ENCODE peak calls at places on chromosomes 5 and 9, in ten cellular contexts. A is uterus, X is coronary artery, F is IMR-90, P is cardiac muscle cell, R is PC-3, B is fibroblast of the aortic adventitia, M is NB4, L is GM23248, D is GM23338. E is an unnamed sample.

GRCh38 chr9:132267660-132268059 is 87.1 kb downstream of the SETX start:
- DNase-seq in F (no peak), B (no peak), P (no peak), L (no peak), D (no peak), X (no peak), M (no peak), R (no peak), A (no peak), E (no peak)

GRCh38 chr5:138981131-138981530 is 106.0 kb upstream of the LRRTM2 start:
- DNase-seq in F (peak), P (peak), X (peak), L (peak), D (no peak), A (no peak), B (peak), R (peak), M (no peak), E (no peak)

GRCh38 chr9:19137282-19137681 is 10.0 kb upstream of the PLIN2 start:
- DNase-seq in L (peak), D (no peak), P (peak), X (no peak), M (no peak), B (peak), F (peak), A (no peak), R (peak), E (peak)

GRCh38 chr9:71627537-71627936 is 140.8 kb downstream of the CEMIP2 start:
- DNase-seq in D (no peak), L (no peak), X (no peak), A (no peak), R (no peak), B (no peak), F (no peak), P (no peak), M (no peak), E (no peak)

GRCh38 chr5:178368716-178369300 is 136.2 kb upstream of the PHYKPL start:
- DNase-seq in M (no peak), D (no peak), F (no peak), R (no peak), P (no peak), A (no peak), B (no peak), X (no peak), L (no peak), E (no peak)

GRCh38 chr5:132463808-132464154 is 26.8 kb downstream of the IRF1 start:
- DNase-seq in D (no peak), L (no peak), P (no peak), F (no peak), X (no peak), A (no peak), R (no peak), B (no peak), M (no peak), E (no peak)

GRCh38 chr9:129498451-129499376 is 122.2 kb downstream of the C9orf50 start:
- DNase-seq in A (no peak), X (peak), B (no peak), F (no peak), R (no peak), M (no peak), D (no peak), L (no peak), P (no peak), E (no peak)

GRCh38 chr5:71586052-71586940 is 844 bp upstream of the MCCC2 start:
- DNase-seq in R (no peak), B (peak), A (no peak), P (peak), D (peak), F (peak), X (no peak), M (peak), L (no peak), E (no peak)

GRCh38 chr5:90356612-90357011 is 52.9 kb downstream of the CETN3 start:
- DNase-seq in M (no peak), R (no peak), L (peak), X (no peak), A (no peak), F (no peak), B (peak), P (peak), D (no peak), E (no peak)

GRCh38 chr9:91131433-91131839 is 230.3 kb downstream of the AUH start:
- DNase-seq in R (peak), B (peak), X (no peak), L (peak), F (peak), A (peak), M (peak), P (peak), D (no peak), E (peak)

GRCh38 chr5:181158869-181159268 is 11.5 kb downstream of the OR2V2 start:
- DNase-seq in P (no peak), F (no peak), D (no peak), X (no peak), L (no peak), B (no peak), M (no peak), R (no peak), A (no peak), E (no peak)

GRCh38 chr5:138874241-138874640 is 894 bp downstream of the LRRTM2 start:
- DNase-seq in P (no peak), A (no peak), B (peak), M (no peak), F (peak), R (no peak), D (no peak), L (peak), X (no peak), E (no peak)

GRCh38 chr9:79000218-79001002 is 571.4 kb upstream of the TLE4 start:
- DNase-seq in A (no peak), X (no peak), R (no peak), P (no peak), D (no peak), F (no peak), L (no peak), M (no peak), B (no peak), E (no peak)

GRCh38 chr9:113376634-113377531 is at the start of gene HDHD3:
- DNase-seq in X (peak), D (peak), F (peak), R (peak), B (peak), P (peak), L (peak), M (peak), A (peak), E (peak)

GRCh38 chr5:142627371-142628217 is 58.3 kb downstream of the FGF1 start:
- DNase-seq in M (no peak), P (no peak), B (peak), L (peak), R (no peak), F (peak), X (no peak), A (peak), D (no peak), E (peak)

GRCh38 chr5:16983022-16983639 is 47.0 kb upstream of the MYO10 start:
- DNase-seq in F (no peak), X (no peak), A (no peak), L (no peak), D (no peak), P (peak), M (no peak), B (peak), R (no peak), E (no peak)

DNA sequence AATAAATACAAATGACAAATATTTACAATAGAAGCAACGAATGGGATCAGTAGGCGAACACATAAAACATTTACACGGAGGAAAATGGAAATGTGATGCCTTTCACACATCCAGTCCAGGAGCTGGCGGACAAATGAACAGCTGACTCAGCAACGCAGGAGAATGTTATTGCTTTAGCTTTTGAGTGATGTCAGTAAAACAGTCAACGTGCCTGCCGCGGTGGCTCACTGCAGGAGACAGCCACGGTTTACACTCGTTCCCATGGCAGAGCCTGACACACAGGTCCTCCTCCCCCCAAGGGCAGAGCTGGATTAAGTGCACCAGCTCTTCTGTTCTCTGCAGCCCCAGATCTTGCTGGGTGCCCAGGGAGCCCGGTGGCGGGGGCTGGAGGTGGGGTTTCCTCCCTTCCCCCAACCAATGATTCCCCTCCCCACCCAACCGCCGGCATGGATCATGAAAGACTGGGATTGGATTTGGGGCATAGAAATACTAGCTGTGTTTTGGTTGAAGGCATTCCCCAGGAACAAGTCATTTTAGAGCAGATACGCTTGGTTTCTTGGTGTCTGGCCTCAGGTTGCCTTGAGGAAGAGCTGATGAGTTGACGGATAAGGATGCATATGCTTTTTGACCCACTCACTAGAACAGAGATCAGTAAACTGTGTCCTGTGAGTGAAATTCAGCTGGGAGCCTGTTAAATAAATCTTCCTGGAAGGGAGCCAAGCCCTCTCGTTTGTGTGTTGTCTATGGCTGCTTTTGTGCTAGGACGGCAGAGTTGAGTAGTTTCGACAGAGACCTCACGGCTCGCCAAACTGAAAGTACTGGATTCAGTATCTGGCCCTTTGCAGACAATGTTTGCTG is 12.5 kb downstream of the STC2 start:
- DNase-seq in A (peak), D (peak), P (peak), R (peak), F (peak), M (no peak), X (no peak), L (peak), B (peak), E (peak)
- H3K4me3 ChIP-seq in A (no peak), D (no peak), P (no peak), R (no peak), F (no peak), M (no peak), X (peak), L (peak), B (no peak), E (no peak)

DNA sequence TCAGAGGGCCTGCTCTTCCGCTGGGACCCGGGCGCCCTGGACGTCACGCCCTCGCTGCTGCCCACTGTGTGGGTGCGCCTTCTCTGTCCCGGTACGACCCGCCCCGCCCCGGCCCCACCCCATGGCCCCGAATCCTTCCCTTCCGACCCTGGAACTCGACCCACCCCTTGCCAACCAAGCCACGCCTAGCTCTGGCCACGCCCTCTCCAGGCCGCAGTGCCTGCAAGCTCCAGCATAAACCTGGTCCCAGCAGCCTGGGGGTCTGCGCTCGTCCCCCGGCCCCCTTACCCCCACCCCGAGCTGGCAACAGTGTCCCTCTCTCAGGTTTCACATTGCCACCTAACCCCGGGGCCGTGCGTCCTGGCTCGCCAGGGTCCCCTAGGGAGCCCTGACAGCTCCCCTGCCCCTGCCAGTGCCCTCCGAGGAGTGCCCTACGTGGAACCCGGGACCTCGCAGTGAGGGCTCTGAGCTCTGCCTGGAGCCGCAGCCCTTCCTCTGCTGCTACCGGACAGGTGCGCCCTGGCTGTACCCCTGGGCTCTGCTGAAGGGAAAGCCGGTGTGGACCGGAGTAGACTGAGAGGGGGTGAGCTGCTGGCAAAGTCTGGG is 3.4 kb downstream of the ADGRD2 start:
- DNase-seq in M (no peak), P (no peak), X (no peak), R (no peak), L (no peak), D (peak), B (no peak), A (no peak), F (no peak), E (peak)
- H3K4me3 ChIP-seq in M (no peak), P (peak), X (peak), R (no peak), L (no peak), D (peak), B (no peak), A (no peak), F (no peak), E (no peak)

DNA sequence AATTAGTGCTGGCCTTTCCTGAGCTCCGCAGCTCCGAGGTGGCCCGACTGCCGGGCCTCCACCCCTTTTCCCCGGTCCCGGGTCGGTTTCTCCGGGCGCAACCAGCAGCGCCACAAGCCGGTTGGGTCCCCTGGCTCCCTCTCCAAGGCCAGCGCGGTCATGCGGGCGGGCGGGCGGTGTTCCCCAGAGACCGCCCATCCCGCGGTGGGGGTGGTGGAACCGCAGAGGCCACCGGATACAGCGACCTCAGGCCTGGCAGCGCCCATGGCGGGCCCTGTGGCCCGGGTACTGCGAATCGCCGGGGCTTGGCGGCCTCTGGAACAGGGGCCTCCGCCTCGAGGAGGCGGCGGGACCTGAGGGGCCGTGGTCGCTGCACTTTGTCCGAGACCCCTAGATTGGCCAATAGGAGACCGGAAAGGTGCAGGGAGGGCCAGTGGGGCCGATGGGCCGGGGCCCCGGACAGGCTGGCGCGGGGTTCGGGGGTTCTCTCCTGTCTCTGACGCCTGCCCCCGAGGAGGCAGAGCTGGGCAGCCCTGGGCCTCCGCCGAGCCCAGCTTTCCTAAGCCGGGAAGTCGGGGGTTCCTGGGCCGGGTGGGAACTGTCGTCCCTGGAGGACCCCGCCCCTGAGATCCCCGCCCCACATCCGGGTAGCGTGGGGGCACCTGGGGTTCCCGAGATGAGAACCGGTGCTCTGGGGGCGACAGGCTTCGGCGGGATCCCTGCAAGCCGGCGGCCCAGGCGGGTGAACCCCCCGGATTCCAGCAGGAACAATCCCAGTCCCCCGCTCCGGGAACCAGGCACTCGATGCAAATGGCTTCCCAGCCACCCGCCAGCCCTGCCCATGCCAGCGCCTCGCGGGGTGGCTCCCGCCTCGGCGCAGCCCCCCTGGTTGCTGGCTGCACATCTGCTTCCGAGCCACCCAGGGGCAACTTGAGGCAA is 293.9 kb downstream of the ZSWIM6 start:
- DNase-seq in R (no peak), B (peak), L (peak), D (peak), F (peak), P (peak), X (no peak), A (peak), M (peak), E (peak)
- H3K4me3 ChIP-seq in R (no peak), B (peak), L (peak), D (peak), F (peak), P (peak), X (peak), A (peak), M (no peak), E (peak)

GRCh38 chr9:35910613-35911488 is 1.6 kb downstream of the SPAAR start:
- DNase-seq in L (peak), A (no peak), P (peak), X (peak), B (peak), R (peak), F (peak), M (peak), D (peak), E (peak)
- H3K4me3 ChIP-seq in L (no peak), A (no peak), P (no peak), X (peak), B (no peak), R (no peak), F (no peak), M (no peak), D (no peak), E (no peak)

GRCh38 chr9:137242329-137243204 is 1.5 kb downstream of the TUBB4B start:
- DNase-seq in B (no peak), F (no peak), A (no peak), X (no peak), L (peak), R (no peak), P (no peak), D (no peak), M (no peak), E (no peak)

GRCh38 chr9:137241490-137242328 is 622 bp downstream of the TUBB4B start:
- DNase-seq in P (peak), D (no peak), B (peak), R (peak), L (peak), M (peak), X (no peak), F (peak), A (peak), E (peak)

GRCh38 chr9:137245450-137246421 is 4.6 kb downstream of the TUBB4B start:
- DNase-seq in D (no peak), L (no peak), A (no peak), X (no peak), M (no peak), P (no peak), B (no peak), R (no peak), F (no peak), E (no peak)

GRCh38 chr9:137244486-137245449 is 3.7 kb downstream of the TUBB4B start:
- DNase-seq in X (no peak), R (peak), L (peak), D (no peak), F (no peak), P (no peak), M (no peak), B (no peak), A (no peak), E (peak)

GRCh38 chr9:137243626-137244485 is 2.8 kb downstream of the TUBB4B start:
- DNase-seq in B (no peak), F (no peak), P (no peak), X (no peak), L (peak), A (no peak), D (no peak), R (no peak), M (peak), E (peak)
- H3K4me3 ChIP-seq in B (peak), F (no peak), P (no peak), X (no peak), L (peak), A (no peak), D (no peak), R (peak), M (peak), E (no peak)

GRCh38 chr5:187042-187431 is 4.3 kb upstream of the LRRC14B start:
- DNase-seq in A (no peak), F (no peak), L (no peak), B (no peak), P (no peak), R (no peak), X (no peak), D (no peak), M (no peak), E (no peak)

GRCh38 chr5:189486-189885 is 1.8 kb upstream of the LRRC14B start:
- DNase-seq in D (no peak), F (no peak), R (no peak), P (no peak), X (no peak), L (no peak), B (no peak), A (no peak), M (no peak), E (no peak)

GRCh38 chr5:188488-189481 is 2.5 kb upstream of the LRRC14B start:
- DNase-seq in M (peak), P (peak), B (peak), F (peak), A (peak), D (peak), L (peak), R (peak), X (peak), E (peak)

GRCh38 chr5:186091-187041 is 4.9 kb upstream of the LRRC14B start:
- DNase-seq in D (no peak), X (no peak), F (no peak), B (no peak), P (no peak), A (no peak), L (no peak), R (no peak), M (no peak), E (no peak)

GRCh38 chr5:187617-188451 is 3.5 kb upstream of the LRRC14B start:
- DNase-seq in X (no peak), F (no peak), L (peak), M (no peak), P (no peak), D (no peak), B (no peak), R (no peak), A (no peak), E (no peak)
- H3K4me3 ChIP-seq in X (peak), F (no peak), L (peak), M (no peak), P (no peak), D (no peak), B (peak), R (peak), A (peak), E (no peak)

DNA sequence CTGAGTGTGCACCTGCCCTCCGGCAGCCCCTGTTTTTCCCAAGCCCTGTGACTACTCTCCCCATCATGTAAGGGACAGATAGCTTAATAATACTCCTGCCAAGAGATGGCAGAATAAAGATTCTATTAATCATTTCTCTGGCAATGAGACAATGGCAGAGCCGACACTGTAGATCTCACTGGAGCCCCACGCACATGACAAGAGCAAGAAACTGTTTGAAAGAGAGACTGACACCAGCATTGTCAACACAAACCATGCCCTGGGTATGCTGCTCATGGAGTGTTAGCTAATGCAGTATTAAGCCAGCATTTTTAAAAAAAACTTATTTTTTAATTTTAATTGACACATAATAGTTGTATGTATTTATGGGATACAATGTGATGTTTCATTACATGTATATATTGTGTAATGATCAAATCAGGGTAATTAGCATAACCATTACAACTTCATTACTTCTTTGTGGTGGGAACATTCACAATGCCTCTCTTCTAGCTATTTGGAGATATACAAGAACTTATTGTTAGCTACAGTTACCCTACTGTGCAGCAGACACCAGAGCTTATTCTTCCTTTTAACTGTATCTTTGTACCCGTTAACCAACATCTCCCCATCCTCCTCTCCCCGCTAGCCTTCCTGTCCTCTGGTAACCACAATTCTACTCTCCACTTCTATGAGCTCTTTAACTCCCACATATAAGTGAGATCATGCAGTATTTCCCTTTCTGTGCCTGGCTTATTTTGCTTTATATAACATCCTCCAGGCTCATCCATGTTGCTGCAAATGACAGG is 31.5 kb upstream of the SEMA4D start:
- DNase-seq in B (no peak), D (no peak), F (no peak), M (peak), P (no peak), A (no peak), R (no peak), L (no peak), X (no peak), E (no peak)
- H3K4me3 ChIP-seq in B (no peak), D (no peak), F (no peak), M (no peak), P (no peak), A (no peak), R (no peak), L (no peak), X (no peak), E (no peak)

GRCh38 chr9:100222674-100223073 is 123.6 kb downstream of the INVS start:
- DNase-seq in P (peak), M (peak), D (peak), R (peak), F (peak), A (no peak), X (no peak), L (peak), B (peak), E (peak)
- H3K4me3 ChIP-seq in P (no peak), M (no peak), D (no peak), R (no peak), F (no peak), A (no peak), X (no peak), L (no peak), B (no peak), E (no peak)

E was measured in epithelial cell of esophagus.